ENCODE peak calls at places on chromosomes 12 and 14, in five cellular contexts. U is left ventricle myocardium inferior; K is endothelial cell of umbilical vein; C is CD4-positive, alpha-beta memory T cell; Z is ovary. T is an unnamed sample.

GRCh38 chr14:76152333-76152681 is 585 bp downstream of the GPATCH2L start:
- DNase-seq in U (peak; percentile 44), K (peak; percentile 86), C (peak; percentile 94), Z (peak; percentile 52), T (peak; percentile 58)

GRCh38 chr12:52581066-52581465 is 7.4 kb upstream of the KRT74 start:
- DNase-seq in U (no peak), K (no peak), C (no peak), Z (no peak), T (no peak)

GRCh38 chr12:41564816-41565215 is 376.7 kb downstream of the PDZRN4 start:
- DNase-seq in U (no peak), K (no peak), C (no peak), Z (no peak), T (no peak)

GRCh38 chr12:94793191-94793595 is 142.8 kb upstream of the TMCC3 start:
- DNase-seq in U (no peak), K (no peak), C (no peak), Z (peak; percentile 43), T (no peak)

GRCh38 chr12:109088818-109089217 is 4.5 kb downstream of the ALKBH2 start:
- DNase-seq in U (no peak), K (no peak), C (no peak), Z (no peak), T (no peak)

GRCh38 chr12:12979731-12980259 is 20.3 kb downstream of the HEBP1 start:
- DNase-seq in U (no peak), K (peak; percentile 90), C (no peak), Z (no peak), T (no peak)

GRCh38 chr12:109387425-109388166 is 39.9 kb downstream of the MYO1H start:
- DNase-seq in U (no peak), K (peak; percentile 16), C (no peak), Z (no peak), T (no peak)

GRCh38 chr14:64766430-64767151 is 62.4 kb downstream of the PLEKHG3 start:
- DNase-seq in U (no peak), K (no peak), C (no peak), Z (peak; percentile 36), T (no peak)

GRCh38 chr14:100056964-100057817 is 8.0 kb upstream of the EVL start:
- DNase-seq in U (no peak), K (peak; percentile 39), C (peak; percentile 65), Z (no peak), T (no peak)

GRCh38 chr12:67018105-67018504 is 251.1 kb upstream of the CAND1 start:
- DNase-seq in U (no peak), K (no peak), C (no peak), Z (no peak), T (no peak)

GRCh38 chr12:127583041-127583440 is 683.9 kb upstream of the TMEM132C start:
- DNase-seq in U (no peak), K (no peak), C (no peak), Z (no peak), T (no peak)

GRCh38 chr14:68894802-68895201 is 84.3 kb downstream of the ACTN1 start:
- DNase-seq in U (no peak), K (peak; percentile 83), C (no peak), Z (no peak), T (no peak)

GRCh38 chr12:56634242-56634836 is 4.2 kb upstream of the BAZ2A start:
- DNase-seq in U (no peak), K (peak; percentile 23), C (peak; percentile 49), Z (peak; percentile 67), T (no peak)

GRCh38 chr14:74919421-74920165 is 3.5 kb downstream of the RPS6KL1 start:
- DNase-seq in U (no peak), K (no peak), C (no peak), Z (no peak), T (no peak)

GRCh38 chr14:76339922-76340615 is 35.9 kb upstream of the ESRRB start:
- DNase-seq in U (no peak), K (no peak), C (no peak), Z (no peak), T (no peak)

GRCh38 chr14:57617510-57617909 is 123.9 kb upstream of the CCDC198 start:
- DNase-seq in U (no peak), K (no peak), C (no peak), Z (no peak), T (no peak)

GRCh38 chr14:65949711-65950516 is 536.3 kb upstream of the CCDC196 start:
- DNase-seq in U (peak; percentile 54), K (no peak), C (no peak), Z (no peak), T (peak; percentile 33)

GRCh38 chr12:76137611-76138010 is 53.1 kb upstream of the NAP1L1 start:
- DNase-seq in U (no peak), K (no peak), C (no peak), Z (no peak), T (no peak)

GRCh38 chr12:75848533-75848932 is 183.0 kb downstream of the PHLDA1 start:
- DNase-seq in U (no peak), K (peak; percentile 62), C (no peak), Z (no peak), T (no peak)

GRCh38 chr12:116161588-116161987 is 115.9 kb downstream of the MED13L start:
- DNase-seq in U (no peak), K (no peak), C (no peak), Z (no peak), T (no peak)

GRCh38 chr14:89507926-89508460 is 91.0 kb upstream of the FOXN3 start:
- DNase-seq in U (no peak), K (no peak), C (no peak), Z (no peak), T (no peak)

GRCh38 chr12:91777268-91777997 is 368.2 kb downstream of the BTG1 start:
- DNase-seq in U (no peak), K (no peak), C (no peak), Z (no peak), T (no peak)

GRCh38 chr12:104356231-104357115 is 52.9 kb downstream of the EID3 start:
- DNase-seq in U (no peak), K (no peak), C (no peak), Z (no peak), T (no peak)
- H3K27ac ChIP-seq in U (no peak overlapping the region), K (no peak overlapping the region), C (no peak overlapping the region), Z (no peak overlapping the region), T (no peak overlapping the region)

GRCh38 chr12:6753772-6754356 is 923 bp upstream of the MLF2 start:
- DNase-seq in U (no peak), K (no peak), C (no peak), Z (no peak), T (no peak)
- H3K9me3 ChIP-seq in U (no peaks in the 10 kb centered on the region), K (no peaks in the 10 kb centered on the region), C (no peaks in the 10 kb centered on the region), Z (no peaks in the 10 kb centered on the region), T (no peaks in the 10 kb centered on the region)

DNA sequence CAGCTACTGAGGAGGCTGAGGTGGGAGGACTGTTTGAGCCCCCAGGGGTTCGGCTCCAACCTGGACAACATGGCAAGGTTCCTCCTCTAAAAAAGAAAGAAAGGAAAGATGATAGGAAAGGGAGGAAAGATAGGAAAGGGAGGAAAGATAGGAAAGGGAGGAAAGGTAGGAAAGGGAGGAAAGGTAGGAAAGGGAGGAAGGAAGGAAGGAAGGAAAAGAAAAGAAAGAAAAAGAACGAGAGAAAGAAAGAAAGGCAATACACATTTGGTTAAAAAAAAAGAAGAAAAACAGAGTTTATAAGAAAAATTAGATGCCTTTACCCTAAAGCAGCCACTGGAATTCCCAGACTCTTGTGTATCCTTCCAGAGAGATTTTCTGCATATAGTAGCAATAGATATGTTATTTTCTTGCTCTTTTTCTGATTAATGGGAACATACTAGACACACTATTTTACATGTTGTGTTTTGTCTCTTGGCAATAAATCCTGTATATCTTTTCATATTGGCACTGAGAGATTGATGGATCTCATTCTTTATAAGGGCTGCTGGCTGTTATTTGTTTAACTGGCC is 12.2 kb downstream of the HNF1A start:
- DNase-seq in U (no peak), K (no peak), C (no peak), Z (no peak), T (no peak)
- H3K4me3 ChIP-seq in U (no peak overlapping the region), K (no peak overlapping the region), C (no peak overlapping the region), Z (no peak overlapping the region), T (no peak overlapping the region)

DNA sequence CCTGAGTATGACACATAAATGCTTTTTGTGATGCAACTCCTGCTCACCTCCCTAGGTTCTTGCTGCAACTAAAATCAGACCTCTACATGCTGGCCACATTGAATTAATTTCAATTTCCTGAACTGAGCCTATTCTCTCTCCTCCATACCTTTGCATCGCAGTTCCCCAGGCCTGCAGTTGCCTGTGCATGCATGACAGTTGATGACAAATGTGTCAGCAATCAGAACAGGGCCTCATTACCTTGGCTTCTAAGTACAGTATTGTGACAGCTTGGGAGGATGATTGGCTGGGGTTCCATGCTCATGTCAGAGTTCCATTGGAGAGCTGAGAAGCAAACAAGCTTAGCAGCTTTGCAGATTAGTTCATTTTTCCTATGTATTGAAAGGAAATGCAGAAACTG is 3.9 kb upstream of the TM7SF3 start:
- DNase-seq in U (no peak), K (no peak), C (no peak), Z (no peak), T (no peak)
- H3K27ac ChIP-seq in U (no peak overlapping the region), K (no peak overlapping the region), C (no peak overlapping the region), Z (no peak overlapping the region), T (no peak overlapping the region)

GRCh38 chr12:1705774-1706173 is 14.9 kb downstream of the ADIPOR2 start:
- DNase-seq in U (no peak), K (no peak), C (no peak), Z (no peak), T (no peak)
- H3K9me3 ChIP-seq in U (peaks cover 4% of the 10 kb centered on the region), K (no peaks in the 10 kb centered on the region), C (no peaks in the 10 kb centered on the region), Z (no peaks in the 10 kb centered on the region), T (no peaks in the 10 kb centered on the region)

T was measured in adrenal gland.